ENCODE peak calls at places on chromosome 9, in five cellular contexts. Y is tibial artery, P is M059J, Z is cardiac muscle cell, W is AG09319. F is an unnamed sample.

GRCh38 chr9:138119202-138120027 is 241.8 kb downstream of the CACNA1B start:
- DNase-seq in Y (no peak), W (no peak), Z (no peak), P (no peak), F (peak; percentile 22)

GRCh38 chr9:72871685-72872084 is 81.2 kb downstream of the ALDH1A1 start:
- DNase-seq in P (peak; percentile 38), W (no peak), Z (peak; percentile 55), Y (no peak), F (no peak)

GRCh38 chr9:16145196-16145950 is 592.5 kb downstream of the CCDC171 start:
- DNase-seq in P (no peak), Y (no peak), Z (no peak), W (no peak), F (no peak)

GRCh38 chr9:98913705-98914104 is 30.0 kb upstream of the COL15A1 start:
- DNase-seq in W (no peak), P (no peak), Z (no peak), Y (no peak), F (no peak)

GRCh38 chr9:104269996-104270963 is 176.2 kb downstream of the SMC2 start:
- DNase-seq in P (no peak), Z (no peak), W (no peak), Y (no peak), F (peak; percentile 5)

GRCh38 chr9:136769710-136770191 is 5.4 kb upstream of the LCN15 start:
- DNase-seq in W (no peak), P (no peak), Z (peak; percentile 21), Y (peak; percentile 57), F (no peak)

GRCh38 chr9:133642708-133643361 is 6.7 kb downstream of the DBH start:
- DNase-seq in Y (no peak), P (no peak), W (no peak), Z (no peak), F (no peak)

GRCh38 chr9:123354806-123355508 is 1.0 kb upstream of the CRB2 start:
- DNase-seq in Y (no peak), Z (no peak), W (no peak), P (peak; percentile 50), F (no peak)

GRCh38 chr9:28318515-28318914 is 745.2 kb upstream of the C9orf72 start:
- DNase-seq in Z (no peak), W (no peak), P (no peak), Y (no peak), F (no peak)

GRCh38 chr9:78630966-78631365 is 334.0 kb downstream of the PSAT1 start:
- DNase-seq in P (no peak), Y (no peak), Z (no peak), W (no peak), F (no peak)

GRCh38 chr9:20844916-20845315 is 160.9 kb downstream of the FOCAD start:
- DNase-seq in Y (no peak), Z (peak; percentile 40), W (no peak), P (no peak), F (no peak)

GRCh38 chr9:4866239-4866969 is 73.7 kb downstream of the RCL1 start:
- DNase-seq in P (peak; percentile 54), W (no peak), Y (no peak), Z (no peak), F (no peak)

GRCh38 chr9:36187414-36187813 is 3.3 kb upstream of the CLTA start:
- DNase-seq in Z (peak; percentile 82), Y (no peak), W (no peak), P (peak; percentile 91), F (no peak)

GRCh38 chr9:134358026-134358967 is 32.0 kb downstream of the RXRA start:
- DNase-seq in W (no peak), Y (no peak), P (peak; percentile 43), Z (peak; percentile 46), F (no peak)

F was measured in Caco-2.